ENCODE peak calls at places on chromosomes 5 and 9, in six cellular contexts. I is astrocyte; F is activated CD4-positive, alpha-beta T cell treated with anti-CD3 and anti-CD28 coated beads for 24 hours; H is HCEC 1CT; T is fibroblast of pulmonary artery; W is astrocyte of the hippocampus. Y is an unnamed sample.

GRCh38 chr5:34618666-34619065 is 37.5 kb upstream of the RAI14 start:
- DNase-seq in I (no peak), F (no peak), H (no peak), T (no peak), W (no peak), Y (no peak)

GRCh38 chr9:110997847-110998246 is 40.4 kb downstream of the LPAR1 start:
- DNase-seq in I (peak; percentile 18), F (no peak), H (peak; percentile 45), T (no peak), W (no peak), Y (no peak)

GRCh38 chr9:82922686-82923085 is 140.3 kb downstream of the RASEF start:
- DNase-seq in I (peak; percentile 30), F (no peak), H (no peak), T (no peak), W (no peak), Y (no peak)

GRCh38 chr9:93329632-93330286 is 121.7 kb upstream of the FAM120A start:
- DNase-seq in I (no peak), F (no peak), H (no peak), T (no peak), W (no peak), Y (no peak)

GRCh38 chr9:109468927-109469326 is 29.2 kb downstream of the PTPN3 start:
- DNase-seq in I (no peak), F (no peak), H (no peak), T (no peak), W (no peak), Y (no peak)

GRCh38 chr9:113468716-113469448 is 5.4 kb downstream of the RGS3 start:
- DNase-seq in I (no peak), F (no peak), H (no peak), T (no peak), W (no peak), Y (peak; percentile 33)

GRCh38 chr9:14272924-14273528 is 40.9 kb downstream of the NFIB start:
- DNase-seq in I (no peak), F (no peak), H (no peak), T (no peak), W (no peak), Y (no peak)

GRCh38 chr9:113568481-113569321 is 105.2 kb downstream of the RGS3 start:
- DNase-seq in I (no peak), F (no peak), H (no peak), T (no peak), W (peak; percentile 58), Y (peak; percentile 22)

GRCh38 chr5:74149395-74149794 is 491.1 kb downstream of the ENC1 start:
- DNase-seq in I (peak; percentile 90), F (no peak), H (peak; percentile 45), T (peak; percentile 88), W (peak; percentile 71), Y (no peak)

GRCh38 chr5:155539958-155540595 is 526.5 kb downstream of the KIF4B start:
- DNase-seq in I (no peak), F (no peak), H (no peak), T (no peak), W (no peak), Y (no peak)

GRCh38 chr9:93120846-93121315 is 13.2 kb downstream of the NINJ1 start:
- DNase-seq in I (no peak), F (no peak), H (no peak), T (no peak), W (no peak), Y (no peak)

GRCh38 chr5:36844305-36844704 is 32.3 kb upstream of the NIPBL start:
- DNase-seq in I (no peak), F (no peak), H (no peak), T (no peak), W (no peak), Y (no peak)

GRCh38 chr9:121026260-121026691 is 23.8 kb downstream of the C5 start:
- DNase-seq in I (peak; percentile 34), F (no peak), H (peak; percentile 8), T (peak; percentile 41), W (peak; percentile 49), Y (no peak)

GRCh38 chr9:87751423-87751822 is 25.5 kb downstream of the CTSL start:
- DNase-seq in I (no peak), F (no peak), H (no peak), T (no peak), W (no peak), Y (no peak)